ENCODE peak calls at places on chromosomes 6 and 20, in five cellular contexts. T, L, P, V and D are unnamed samples.

GRCh38 chr6:88785478-88785877 is 177.9 kb downstream of the RNGTT start:
- DNase-seq in T (no peak), L (no peak), P (no peak), V (no peak), D (no peak)

GRCh38 chr20:61192254-61192950 is 59.7 kb upstream of the CDH4 start:
- DNase-seq in T (no peak), L (no peak), P (no peak), V (no peak), D (no peak)

GRCh38 chr6:78615430-78615904 is 251.9 kb upstream of the IRAK1BP1 start:
- DNase-seq in T (no peak), L (peak; percentile 39), P (no peak), V (no peak), D (no peak)

GRCh38 chr6:166477647-166478365 is 95.1 kb upstream of the MPC1 start:
- DNase-seq in T (no peak), L (no peak), P (no peak), V (no peak), D (no peak)

GRCh38 chr6:45148278-45148677 is 179.9 kb upstream of the RUNX2 start:
- DNase-seq in T (no peak), L (no peak), P (no peak), V (no peak), D (no peak)

GRCh38 chr20:17610566-17611289 is 40.9 kb downstream of the DSTN start:
- DNase-seq in T (peak; percentile 39), L (no peak), P (no peak), V (peak; percentile 74), D (peak; percentile 56)

GRCh38 chr6:142945071-142945445 is at the start of gene HIVEP2:
- DNase-seq in T (peak; percentile 90), L (peak; percentile 76), P (peak; percentile 93), V (peak; percentile 91), D (peak; percentile 94)

GRCh38 chr6:113854531-113855499 is 2.3 kb upstream of the MARCKS start:
- DNase-seq in T (peak; percentile 85), L (peak; percentile 31), P (peak; percentile 28), V (peak; percentile 87), D (peak; percentile 70)

GRCh38 chr6:158536084-158536890 is 23.6 kb upstream of the TMEM181 start:
- DNase-seq in T (peak; percentile 73), L (peak; percentile 72), P (peak; percentile 28), V (peak; percentile 79), D (peak; percentile 83)

GRCh38 chr6:89140347-89141159 is 5.3 kb upstream of the PM20D2 start:
- DNase-seq in T (no peak), L (peak; percentile 6), P (no peak), V (no peak), D (no peak)

GRCh38 chr6:161379828-161380598 is 106.2 kb upstream of the AGPAT4 start:
- DNase-seq in T (no peak), L (no peak), P (no peak), V (no peak), D (no peak)

GRCh38 chr20:62346398-62347150 is 20.5 kb downstream of the LAMA5 start:
- DNase-seq in T (peak; percentile 19), L (no peak), P (no peak), V (no peak), D (no peak)

GRCh38 chr6:110270166-110270565 is 88.0 kb downstream of the METTL24 start:
- DNase-seq in T (no peak), L (no peak), P (no peak), V (no peak), D (no peak)

GRCh38 chr6:44456070-44456965 is 68.8 kb downstream of the CDC5L start:
- DNase-seq in T (no peak), L (peak; percentile 73), P (peak; percentile 30), V (peak; percentile 34), D (no peak)

GRCh38 chr20:36670665-36671357 is 24.8 kb upstream of the SLA2 start:
- DNase-seq in T (no peak), L (no peak), P (no peak), V (no peak), D (no peak)

GRCh38 chr6:118685823-118686449 is 34.5 kb upstream of the CEP85L start:
- DNase-seq in T (no peak), L (no peak), P (no peak), V (no peak), D (no peak)

GRCh38 chr20:23143098-23143497 is 57.0 kb upstream of the CD93 start:
- DNase-seq in T (peak; percentile 78), L (peak; percentile 88), P (peak; percentile 86), V (peak; percentile 37), D (peak; percentile 65)

DNA sequence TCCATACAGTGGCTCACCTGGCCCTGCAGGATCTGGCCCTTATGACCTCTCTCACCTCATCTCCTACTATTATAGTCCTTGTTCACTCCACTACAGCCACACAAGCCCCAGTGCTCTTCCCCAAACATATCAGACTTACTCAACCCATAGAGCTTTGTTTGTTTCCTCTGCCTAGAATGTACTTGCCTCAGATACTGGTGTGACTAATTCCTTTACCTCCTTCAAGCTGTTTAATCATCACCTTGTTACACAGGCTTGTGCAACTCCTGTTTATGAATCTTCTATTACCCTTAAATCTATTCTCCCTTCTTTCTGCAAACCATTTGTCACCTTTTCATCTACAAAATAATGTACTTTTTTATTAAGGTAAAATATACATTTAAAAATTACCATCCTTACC is 3.2 kb downstream of the DEFB125 start:
- DNase-seq in T (no peak), L (peak; percentile 27), P (no peak), V (no peak), D (no peak)
- H3K9me3 ChIP-seq in T (no peaks in the 10 kb centered on the region), L (peaks cover 11% of the 10 kb centered on the region), P (no peaks in the 10 kb centered on the region), V (peaks cover 3% of the 10 kb centered on the region), D (peaks cover 13% of the 10 kb centered on the region)

GRCh38 chr20:58244517-58245030 is 16.1 kb upstream of the ANKRD60 start:
- DNase-seq in T (no peak), L (no peak), P (no peak), V (no peak), D (no peak)

GRCh38 chr20:58245931-58246330 is 17.5 kb upstream of the ANKRD60 start:
- DNase-seq in T (no peak), L (no peak), P (no peak), V (no peak), D (no peak)

GRCh38 chr20:58243653-58244410 is 15.4 kb upstream of the ANKRD60 start:
- DNase-seq in T (no peak), L (no peak), P (no peak), V (no peak), D (no peak)

GRCh38 chr20:58245181-58245891 is 16.9 kb upstream of the ANKRD60 start:
- DNase-seq in T (no peak), L (no peak), P (no peak), V (no peak), D (no peak)

GRCh38 chr20:58246346-58246745 is 17.9 kb upstream of the ANKRD60 start:
- DNase-seq in T (no peak), L (peak; percentile 59), P (no peak), V (no peak), D (no peak)
- TF ChIP-seq CTCF in T (no peak), L (peak; percentile 77), P (no peak), V (no peak), D (no peak)

GRCh38 chr20:43910564-43910963 is 4.1 kb upstream of the TOX2 start:
- DNase-seq in T (no peak), L (no peak), P (no peak), V (no peak), D (no peak)

GRCh38 chr20:43909211-43909610 is 5.4 kb upstream of the TOX2 start:
- DNase-seq in T (no peak), L (no peak), P (no peak), V (no peak), D (no peak)

GRCh38 chr20:43909720-43910119 is 4.9 kb upstream of the TOX2 start:
- DNase-seq in T (no peak), L (no peak), P (no peak), V (no peak), D (no peak)

GRCh38 chr20:43913291-43914025 is 1.2 kb upstream of the TOX2 start:
- DNase-seq in T (no peak), L (no peak), P (no peak), V (no peak), D (no peak)

DNA sequence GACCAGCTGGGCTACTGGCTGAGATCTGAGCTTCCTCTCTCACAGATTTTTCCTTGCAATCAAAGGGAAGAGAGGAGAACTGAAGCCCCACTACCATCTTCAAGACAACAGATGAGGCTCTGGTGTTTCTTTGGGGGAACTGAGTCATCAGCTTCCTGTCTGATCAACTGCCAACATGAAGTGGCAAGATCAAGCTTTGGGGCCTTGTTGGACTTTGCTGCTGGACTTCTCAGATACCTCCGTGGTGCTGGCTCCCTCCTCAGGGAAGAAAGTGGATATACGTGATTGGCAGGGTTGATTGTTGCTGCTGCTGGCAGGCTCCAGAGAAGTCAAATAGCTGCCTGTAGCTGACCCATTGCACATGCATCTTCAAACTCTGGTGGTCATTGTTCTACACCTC is 3.6 kb upstream of the TOX2 start:
- DNase-seq in T (no peak), L (peak; percentile 62), P (no peak), V (no peak), D (no peak)
- H3K9me3 ChIP-seq in T (peaks cover 15% of the 10 kb centered on the region), L (peaks cover 16% of the 10 kb centered on the region), P (no peaks in the 10 kb centered on the region), V (no peaks in the 10 kb centered on the region), D (peaks cover 30% of the 10 kb centered on the region)

GRCh38 chr6:41164551-41164950 is 1.6 kb upstream of the TREM2 start:
- DNase-seq in T (no peak), L (no peak), P (no peak), V (no peak), D (no peak)
- TF ChIP-seq CTCF in T (no peak), L (no peak), P (no peak), V (no peak), D (no peak)

DNA sequence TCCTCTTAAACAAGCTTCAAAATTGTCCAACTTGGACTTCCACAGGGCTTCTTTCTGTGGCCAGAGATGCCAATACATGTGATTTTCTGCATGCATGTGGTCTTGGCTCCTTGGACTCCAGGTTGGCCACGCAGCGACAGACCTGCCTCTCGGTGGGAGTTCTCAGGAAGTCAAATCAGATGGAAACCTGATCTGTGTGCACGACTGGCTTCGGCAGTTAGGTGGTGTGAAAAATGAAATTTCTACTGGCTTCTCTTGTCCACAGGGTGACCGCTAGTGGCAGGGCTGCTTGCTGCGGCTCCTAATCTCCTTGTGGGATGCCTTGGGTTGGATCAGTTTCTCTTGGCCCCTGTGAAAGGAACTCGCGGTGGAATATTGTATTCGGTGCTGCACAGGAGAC is 57.3 kb downstream of the PHACTR3 start:
- DNase-seq in T (no peak), L (no peak), P (no peak), V (no peak), D (no peak)
- H3K9me3 ChIP-seq in T (peaks cover 8% of the 10 kb centered on the region), L (peaks cover 9% of the 10 kb centered on the region), P (no peaks in the 10 kb centered on the region), V (peaks cover 19% of the 10 kb centered on the region), D (peaks cover 18% of the 10 kb centered on the region)

GRCh38 chr20:12203981-12204380 is 286.3 kb downstream of the BTBD3 start:
- DNase-seq in T (no peak), L (no peak), P (no peak), V (no peak), D (no peak)

GRCh38 chr20:12203399-12203798 is 285.7 kb downstream of the BTBD3 start:
- DNase-seq in T (no peak), L (no peak), P (no peak), V (no peak), D (no peak)

GRCh38 chr20:12210591-12210990 is 292.9 kb downstream of the BTBD3 start:
- DNase-seq in T (no peak), L (no peak), P (no peak), V (no peak), D (no peak)

DNA sequence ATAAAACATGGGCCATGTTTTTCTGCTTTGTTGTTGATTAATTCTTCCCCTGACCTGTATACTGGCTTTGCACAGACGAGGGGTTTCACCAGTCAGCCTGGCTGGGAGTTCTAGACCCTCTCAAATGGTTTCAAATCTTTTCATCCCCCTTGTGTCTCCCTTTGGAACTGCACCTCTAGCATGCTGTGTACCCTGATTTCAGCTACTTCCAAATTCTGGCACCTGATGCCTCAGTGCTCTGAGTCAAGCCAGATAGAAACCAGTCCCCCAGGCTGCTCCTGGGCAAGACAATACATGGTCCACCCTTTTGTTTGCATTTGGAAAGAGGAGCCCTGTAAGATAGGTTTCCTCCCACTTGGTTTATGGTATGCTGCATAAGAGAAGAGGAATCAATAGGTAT is 290.2 kb downstream of the BTBD3 start:
- DNase-seq in T (no peak), L (peak; percentile 82), P (no peak), V (no peak), D (no peak)
- TF ChIP-seq CTCF in T (peak; percentile 52), L (peak; percentile 79), P (no peak), V (peak; percentile 36), D (peak; percentile 58)